ENCODE peak calls at places on chromosomes 16 and 17, in nine cellular contexts. B is esophagus muscularis mucosa, V is HepG2, D is stomach, Y is suprapubic skin, I is HCT116, A is SK-N-SH, K is GM23338, F is K562. H is an unnamed sample.

GRCh38 chr16:81715358-81716196 is 63.5 kb upstream of the PLCG2 start:
- DNase-seq in I (no peak), K (no peak), D (no peak), B (no peak), A (no peak), V (no peak), F (no peak), Y (no peak), H (no peak)

GRCh38 chr16:88059701-88060386 is 108.6 kb downstream of the BANP start:
- DNase-seq in A (no peak), F (no peak), I (no peak), B (no peak), Y (no peak), D (no peak), K (no peak), V (no peak), H (no peak)

GRCh38 chr17:71417142-71417541 is 703.7 kb upstream of the SOX9 start:
- DNase-seq in V (no peak), I (no peak), A (no peak), B (no peak), Y (no peak), D (no peak), F (no peak), K (no peak), H (no peak)

GRCh38 chr16:11783319-11784047 is 13.6 kb downstream of the ZC3H7A start:
- DNase-seq in A (no peak), B (no peak), K (no peak), I (no peak), F (peak; percentile 46), V (no peak), Y (no peak), D (no peak), H (no peak)

GRCh38 chr16:88695753-88696152 is 9.4 kb upstream of the SNAI3 start:
- DNase-seq in I (no peak), B (no peak), A (no peak), Y (no peak), F (no peak), V (no peak), K (no peak), D (no peak), H (no peak)

GRCh38 chr16:85990861-85991301 is 91.9 kb downstream of the IRF8 start:
- DNase-seq in A (no peak), F (no peak), Y (no peak), D (no peak), V (no peak), K (no peak), I (no peak), B (no peak), H (no peak)

GRCh38 chr16:56212144-56212543 is 20.9 kb downstream of the GNAO1 start:
- DNase-seq in F (no peak), I (no peak), A (no peak), K (no peak), D (no peak), Y (no peak), V (no peak), B (no peak), H (no peak)

GRCh38 chr16:16080465-16081065 is 131.1 kb downstream of the ABCC1 start:
- DNase-seq in Y (no peak), B (no peak), V (no peak), I (no peak), K (no peak), F (no peak), A (no peak), D (no peak), H (no peak)

GRCh38 chr17:73232587-73233373 is 28.9 kb downstream of the CPSF4L start:
- DNase-seq in F (peak; percentile 48), K (peak; percentile 63), A (no peak), V (no peak), D (peak; percentile 54), Y (peak; percentile 84), I (no peak), B (no peak), H (no peak)

GRCh38 chr16:48035142-48035541 is 120.7 kb downstream of the ABCC12 start:
- DNase-seq in I (no peak), B (no peak), V (no peak), A (no peak), K (no peak), F (no peak), D (no peak), Y (no peak), H (no peak)

GRCh38 chr17:6681671-6682070 is 30.1 kb downstream of the C17orf100 start:
- DNase-seq in I (no peak), K (no peak), V (peak; percentile 28), A (no peak), F (no peak), Y (no peak), D (no peak), B (no peak), H (no peak)

GRCh38 chr17:6683730-6684459 is 29.3 kb downstream of the SLC13A5 start:
- DNase-seq in F (no peak), Y (no peak), B (no peak), V (no peak), D (no peak), A (no peak), K (no peak), I (no peak), H (no peak)

GRCh38 chr17:6681176-6681575 is 29.6 kb downstream of the C17orf100 start:
- DNase-seq in K (no peak), Y (no peak), I (no peak), A (no peak), V (no peak), F (no peak), D (no peak), B (no peak), H (no peak)

GRCh38 chr17:6683081-6683684 is 30.0 kb downstream of the SLC13A5 start:
- DNase-seq in K (no peak), D (peak; percentile 79), F (no peak), A (no peak), B (no peak), Y (no peak), V (peak; percentile 85), I (no peak), H (no peak)

GRCh38 chr17:6682339-6682738 is 30.8 kb downstream of the C17orf100 start:
- DNase-seq in I (no peak), B (no peak), K (no peak), F (no peak), D (no peak), V (no peak), A (no peak), Y (no peak), H (no peak)
- H3K27ac ChIP-seq in I (no peak overlapping the region), B (no peak overlapping the region), K (no peak overlapping the region), F (no peak overlapping the region), D (no peak overlapping the region), V (no peak overlapping the region), A (no peak overlapping the region), Y (no peak overlapping the region), H (no peak overlapping the region)

GRCh38 chr16:21300309-21301167 is 22.4 kb upstream of the CRYM start:
- DNase-seq in V (peak; percentile 100), B (peak; percentile 98), A (peak; percentile 86), D (peak; percentile 96), I (peak; percentile 100), Y (peak; percentile 95), K (peak; percentile 97), F (peak; percentile 98), H (peak; percentile 100)
- TF ChIP-seq POLR2AphosphoS5 in V (peak; percentile 65), B (peak; percentile 91), A (peak; percentile 32), D (peak; percentile 66), I (no peak), Y (peak; percentile 77), K (no peak), F (peak; percentile 58), H (peak; percentile 41)

GRCh38 chr16:19133600-19133999 is 19.8 kb downstream of the ITPRIPL2 start:
- DNase-seq in K (no peak), A (no peak), D (no peak), Y (no peak), V (no peak), B (no peak), F (no peak), I (no peak), H (no peak)

GRCh38 chr16:19132898-19133297 is 19.1 kb downstream of the ITPRIPL2 start:
- DNase-seq in B (no peak), K (no peak), V (no peak), D (no peak), A (no peak), I (no peak), F (no peak), Y (no peak), H (no peak)

GRCh38 chr16:19130852-19131808 is 17.4 kb downstream of the ITPRIPL2 start:
- DNase-seq in F (peak; percentile 42), Y (no peak), K (peak; percentile 53), A (no peak), I (no peak), D (no peak), B (no peak), V (no peak), H (no peak)

GRCh38 chr16:19130385-19130784 is 16.6 kb downstream of the ITPRIPL2 start:
- DNase-seq in D (no peak), A (no peak), Y (no peak), B (no peak), I (no peak), F (no peak), K (no peak), V (no peak), H (no peak)

DNA sequence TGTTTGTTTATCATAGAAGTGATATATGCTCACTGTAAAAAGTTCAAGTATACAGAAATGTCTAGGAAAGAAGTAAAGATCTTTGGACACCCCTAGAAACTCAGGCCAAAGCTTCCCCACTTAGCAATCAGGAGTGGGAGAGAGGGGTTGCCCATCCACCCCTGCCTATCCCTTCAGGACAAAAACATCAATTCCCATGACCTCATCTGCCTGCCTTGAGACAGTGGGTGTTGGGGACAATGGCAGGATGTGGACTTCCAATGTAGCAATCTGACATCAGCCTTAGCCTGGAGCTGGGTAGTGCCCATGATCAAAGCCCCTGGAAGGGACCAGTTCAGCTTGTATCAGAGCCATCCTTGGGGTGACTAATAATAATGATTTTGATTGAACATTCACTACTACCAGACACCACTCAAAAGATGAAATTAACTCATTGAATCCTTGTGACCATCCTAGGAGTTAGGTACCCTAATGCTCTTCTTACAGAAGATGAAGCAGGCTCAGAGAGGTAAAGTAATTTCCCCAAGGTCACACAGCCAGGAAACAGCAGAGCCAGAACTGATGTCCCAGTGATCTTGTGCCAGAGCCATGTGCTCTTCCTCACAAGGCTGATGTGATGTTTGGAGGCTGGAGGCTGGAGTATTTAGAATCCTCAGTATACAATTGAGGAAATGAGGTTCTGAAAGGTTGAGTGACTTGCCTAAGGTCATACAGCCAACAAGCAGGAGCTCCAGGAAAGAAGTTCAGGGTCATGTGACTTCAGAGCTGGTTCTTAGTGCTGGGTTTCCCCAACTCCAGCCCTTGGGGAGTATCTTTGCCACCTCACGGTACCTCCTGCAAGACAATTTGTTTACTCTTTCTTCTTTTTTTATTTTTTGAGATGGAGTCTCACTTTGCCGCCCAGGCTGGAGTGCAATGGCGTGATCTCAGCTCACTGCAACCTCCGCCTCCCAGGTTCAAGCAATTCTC is 18.3 kb downstream of the ITPRIPL2 start:
- DNase-seq in V (no peak), B (no peak), K (no peak), D (no peak), A (no peak), Y (no peak), I (no peak), F (no peak), H (no peak)
- H3K4me1 ChIP-seq in V (peaks cover 34% of the 10 kb centered on the region), B (peaks cover 42% of the 10 kb centered on the region), K (peaks cover 23% of the 10 kb centered on the region), D (peaks cover 30% of the 10 kb centered on the region), A (peaks cover 49% of the 10 kb centered on the region), Y (peaks cover 51% of the 10 kb centered on the region), I (peaks cover 60% of the 10 kb centered on the region), F (peaks cover 17% of the 10 kb centered on the region), H (peaks cover 53% of the 10 kb centered on the region)

DNA sequence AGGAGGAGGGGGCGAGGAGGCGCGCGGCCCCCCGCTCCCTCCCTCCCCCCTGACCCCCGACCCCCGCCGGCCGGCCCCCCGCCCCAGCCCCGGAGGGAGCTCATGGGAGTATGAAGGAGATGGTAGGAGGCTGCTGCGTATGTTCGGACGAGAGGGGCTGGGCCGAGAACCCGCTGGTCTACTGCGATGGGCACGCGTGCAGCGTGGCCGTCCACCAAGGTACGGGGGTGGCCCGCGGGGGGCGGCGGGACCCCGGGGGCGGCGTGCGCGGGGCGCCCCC is 390 bp downstream of the MLLT6 start:
- DNase-seq in I (no peak), A (peak; percentile 85), Y (no peak), V (no peak), B (no peak), K (peak; percentile 45), D (no peak), F (no peak), H (no peak)
- H3K27ac ChIP-seq in I (peak overlapping the region; percentile 99), A (peak overlapping the region; percentile 96), Y (peak overlapping the region; percentile 90), V (peak overlapping the region; percentile 62), B (peak overlapping the region; percentile 94), K (no peak overlapping the region), D (peak overlapping the region; percentile 95), F (peak overlapping the region; percentile 72), H (no peak overlapping the region)

H was measured in Panc1.